ENCODE peak calls at places on chromosomes 6 and 20, in six cellular contexts. One of them, this sample, is unnamed.

GRCh38 chr6:133245033-133245903 is 4.1 kb downstream of the EYA4 start:
- DNase-seq in H4: peak
- DNase-seq in heart right ventricle: no peak
- DNase-seq in MV-4-11: no peak
- DNase-seq in SW 1271: no peak
- DNase-seq in fibroblast of lung: peak
- DNase-seq in this sample: no peak

GRCh38 chr6:112801681-112802080 is 454.6 kb downstream of the RFPL4B start:
- DNase-seq in H4: no peak
- DNase-seq in heart right ventricle: no peak
- DNase-seq in MV-4-11: no peak
- DNase-seq in SW 1271: no peak
- DNase-seq in fibroblast of lung: peak
- DNase-seq in this sample: no peak

GRCh38 chr6:53581161-53581560 is 36.3 kb upstream of the GCLC start:
- DNase-seq in H4: peak
- DNase-seq in heart right ventricle: no peak
- DNase-seq in MV-4-11: no peak
- DNase-seq in SW 1271: no peak
- DNase-seq in fibroblast of lung: peak
- DNase-seq in this sample: no peak

GRCh38 chr20:43572891-43573290 is 14.1 kb downstream of the SGK2 start:
- DNase-seq in H4: no peak
- DNase-seq in heart right ventricle: no peak
- DNase-seq in MV-4-11: no peak
- DNase-seq in SW 1271: no peak
- DNase-seq in fibroblast of lung: no peak
- DNase-seq in this sample: no peak

GRCh38 chr6:5968817-5969726 is 37.7 kb downstream of the NRN1 start:
- DNase-seq in H4: peak
- DNase-seq in heart right ventricle: peak
- DNase-seq in MV-4-11: peak
- DNase-seq in SW 1271: peak
- DNase-seq in fibroblast of lung: no peak
- DNase-seq in this sample: no peak

GRCh38 chr20:57749131-57749690 is 39.4 kb upstream of the PMEPA1 start:
- DNase-seq in H4: no peak
- DNase-seq in heart right ventricle: no peak
- DNase-seq in MV-4-11: no peak
- DNase-seq in SW 1271: no peak
- DNase-seq in fibroblast of lung: no peak
- DNase-seq in this sample: no peak

GRCh38 chr20:49569403-49570115 is 1.6 kb upstream of the PTGIS start:
- DNase-seq in H4: no peak
- DNase-seq in heart right ventricle: no peak
- DNase-seq in MV-4-11: no peak
- DNase-seq in SW 1271: no peak
- DNase-seq in fibroblast of lung: no peak
- DNase-seq in this sample: peak

GRCh38 chr6:8435093-8435844 is at the start of gene SLC35B3:
- DNase-seq in H4: peak
- DNase-seq in heart right ventricle: peak
- DNase-seq in MV-4-11: peak
- DNase-seq in SW 1271: peak
- DNase-seq in fibroblast of lung: peak
- DNase-seq in this sample: peak

GRCh38 chr6:155021680-155022079 is 26.6 kb downstream of the TIAM2 start:
- DNase-seq in H4: no peak
- DNase-seq in heart right ventricle: no peak
- DNase-seq in MV-4-11: no peak
- DNase-seq in SW 1271: no peak
- DNase-seq in fibroblast of lung: no peak
- DNase-seq in this sample: no peak

GRCh38 chr6:119347466-119348307 is 1.9 kb downstream of the MAN1A1 start:
- DNase-seq in H4: no peak
- DNase-seq in heart right ventricle: peak
- DNase-seq in MV-4-11: peak
- DNase-seq in SW 1271: no peak
- DNase-seq in fibroblast of lung: no peak
- DNase-seq in this sample: peak